ENCODE peak calls at places on chromosomes 3 and 15, in four cellular contexts. V is neural progenitor cell, Z is ovary, B is lower lobe of right lung. G is an unnamed sample.

GRCh38 chr3:133040696-133041523 is 2.7 kb downstream of the TMEM108 start:
- DNase-seq in V (peak; percentile 91), Z (peak; percentile 9), B (peak; percentile 62), G (peak; percentile 54)

GRCh38 chr3:65406470-65406869 is 632.2 kb downstream of the MAGI1 start:
- DNase-seq in Z (no peak), B (no peak), V (no peak), G (no peak)

GRCh38 chr15:39472661-39473657 is 107.9 kb upstream of the THBS1 start:
- DNase-seq in V (no peak), B (peak; percentile 58), Z (peak; percentile 84), G (peak; percentile 73)

GRCh38 chr3:56725175-56725574 is 42.1 kb upstream of the TASOR start:
- DNase-seq in Z (no peak), V (no peak), B (no peak), G (no peak)

GRCh38 chr3:133983576-133984560 is 45.9 kb downstream of the SLCO2A1 start:
- DNase-seq in Z (no peak), V (no peak), B (no peak), G (no peak)

GRCh38 chr15:66151809-66152208 is 101.7 kb downstream of the MEGF11 start:
- DNase-seq in V (peak; percentile 63), B (no peak), Z (no peak), G (peak; percentile 16)

GRCh38 chr15:100710213-100710612 is 107.8 kb downstream of the ASB7 start:
- DNase-seq in Z (no peak), V (no peak), B (no peak), G (no peak)

GRCh38 chr3:61008168-61008737 is 243.0 kb downstream of the FHIT start:
- DNase-seq in Z (no peak), V (no peak), B (no peak), G (no peak)

GRCh38 chr3:188788621-188789081 is 383.1 kb upstream of the TPRG1 start:
- DNase-seq in V (no peak), B (no peak), Z (no peak), G (no peak)

GRCh38 chr3:151468284-151468917 is 7.5 kb upstream of the IGSF10 start:
- DNase-seq in V (peak; percentile 80), Z (no peak), B (no peak), G (no peak)

GRCh38 chr3:9945358-9945757 is 6.8 kb downstream of the PRRT3 start:
- DNase-seq in B (no peak), V (no peak), Z (no peak), G (no peak)

GRCh38 chr3:72872183-72872582 is 15.7 kb upstream of the GXYLT2 start:
- DNase-seq in Z (no peak), B (no peak), V (no peak), G (no peak)

GRCh38 chr15:65328506-65329297 is 24.2 kb downstream of the RNU5B-1 start:
- DNase-seq in Z (no peak), B (peak; percentile 14), V (no peak), G (no peak)

GRCh38 chr3:105746226-105746996 is 122.4 kb downstream of the CBLB start:
- DNase-seq in B (no peak), V (no peak), Z (no peak), G (no peak)

GRCh38 chr3:63877737-63878393 is 14.2 kb downstream of the ATXN7 start:
- DNase-seq in V (no peak), B (no peak), Z (no peak), G (no peak)

GRCh38 chr3:71369733-71370391 is 213.7 kb downstream of the FOXP1 start:
- DNase-seq in B (no peak), Z (no peak), V (no peak), G (no peak)

GRCh38 chr15:82647835-82648256 is 683 bp upstream of the CPEB1 start:
- DNase-seq in V (peak; percentile 60), B (peak; percentile 49), Z (no peak), G (peak; percentile 23)

GRCh38 chr3:160486459-160486869 is 36.9 kb upstream of the TRIM59 start:
- DNase-seq in Z (no peak), B (no peak), V (peak; percentile 42), G (no peak)

GRCh38 chr3:99817047-99817436 is 620 bp upstream of the CMSS1 start:
- DNase-seq in Z (peak; percentile 20), B (no peak), V (peak; percentile 42), G (no peak)

GRCh38 chr15:82890338-82891024 is 62.0 kb downstream of the HOMER2 start:
- DNase-seq in B (no peak), Z (no peak), V (no peak), G (no peak)

GRCh38 chr3:155949464-155950217 is 79.2 kb downstream of the GMPS start:
- DNase-seq in B (no peak), Z (no peak), V (no peak), G (no peak)

GRCh38 chr3:104291437-104291851 is 1075.3 kb upstream of the ALCAM start:
- DNase-seq in Z (no peak), B (no peak), V (peak; percentile 3), G (no peak)

GRCh38 chr3:4841783-4842440 is 137.3 kb upstream of the BHLHE40 start:
- DNase-seq in Z (no peak), V (no peak), B (no peak), G (no peak)

GRCh38 chr3:76859596-76859995 is 180.3 kb upstream of the ROBO2 start:
- DNase-seq in Z (no peak), B (no peak), V (no peak), G (no peak)

GRCh38 chr3:63976166-63976861 is 47.0 kb downstream of the PSMD6 start:
- DNase-seq in Z (no peak), V (no peak), B (no peak), G (no peak)

GRCh38 chr3:192417012-192417411 is 310.3 kb downstream of the FGF12 start:
- DNase-seq in Z (no peak), V (no peak), B (no peak), G (no peak)

GRCh38 chr15:43187544-43188155 is 2.4 kb downstream of the CCNDBP1 start:
- DNase-seq in B (no peak), Z (no peak), V (peak; percentile 64), G (no peak)

GRCh38 chr15:40439461-40440299 is 1.1 kb upstream of the BAHD1 start:
- DNase-seq in V (peak; percentile 77), B (peak; percentile 67), Z (peak; percentile 82), G (peak; percentile 42)

GRCh38 chr3:161270991-161271390 is 49.9 kb downstream of the NMD3 start:
- DNase-seq in Z (no peak), V (no peak), B (no peak), G (no peak)

GRCh38 chr15:63463793-63464192 is 40.6 kb upstream of the USP3 start:
- DNase-seq in Z (no peak), V (no peak), B (no peak), G (no peak)

GRCh38 chr3:14758893-14759292 is 59.9 kb upstream of the FGD5 start:
- DNase-seq in V (no peak), Z (no peak), B (no peak), G (no peak)

GRCh38 chr3:10122724-10123123 is 7.2 kb downstream of the BRK1 start:
- DNase-seq in V (no peak), Z (no peak), B (no peak), G (no peak)

GRCh38 chr3:27319304-27319703 is 49.9 kb downstream of the NEK10 start:
- DNase-seq in Z (no peak), B (no peak), V (no peak), G (no peak)

GRCh38 chr3:30689202-30689641 is 82.8 kb downstream of the TGFBR2 start:
- DNase-seq in B (no peak), V (no peak), Z (no peak), G (no peak)

GRCh38 chr3:123323781-123324180 is 122.0 kb downstream of the SEC22A start:
- DNase-seq in B (no peak), Z (no peak), V (no peak), G (no peak)

GRCh38 chr3:132399054-132399929 is 18.0 kb upstream of the DNAJC13 start:
- DNase-seq in V (peak; percentile 78), Z (no peak), B (no peak), G (no peak)

GRCh38 chr3:123092243-123092642 is 25.4 kb downstream of the PDIA5 start:
- DNase-seq in V (no peak), B (no peak), Z (no peak), G (no peak)

GRCh38 chr15:34494084-34494399 is 56.4 kb upstream of the GOLGA8A start:
- DNase-seq in V (no peak), Z (no peak), B (no peak), G (no peak)

GRCh38 chr15:34493001-34493400 is 55.4 kb upstream of the GOLGA8A start:
- DNase-seq in V (no peak), Z (no peak), B (no peak), G (no peak)

GRCh38 chr15:34490421-34491193 is 53.0 kb upstream of the GOLGA8A start:
- DNase-seq in V (peak; percentile 83), B (no peak), Z (no peak), G (no peak)
- H3K27me3 ChIP-seq in V (peaks cover 64% of the 10 kb centered on the region), B (peaks cover 55% of the 10 kb centered on the region), Z (no peaks in the 10 kb centered on the region), G (peaks cover 68% of the 10 kb centered on the region)

GRCh38 chr3:127796045-127796720 is 26.1 kb downstream of the MGLL start:
- DNase-seq in V (no peak), B (no peak), Z (no peak), G (no peak)

GRCh38 chr3:127792664-127793292 is 29.5 kb downstream of the MGLL start:
- DNase-seq in B (no peak), Z (no peak), V (no peak), G (peak; percentile 71)

GRCh38 chr3:127794402-127794801 is 27.9 kb downstream of the MGLL start:
- DNase-seq in V (no peak), Z (no peak), B (no peak), G (no peak)

GRCh38 chr3:127796751-127797150 is 25.6 kb downstream of the MGLL start:
- DNase-seq in V (no peak), Z (no peak), B (no peak), G (no peak)

GRCh38 chr3:127794972-127795371 is 27.3 kb downstream of the MGLL start:
- DNase-seq in Z (no peak), B (no peak), V (no peak), G (no peak)
- H3K4me1 ChIP-seq in Z (peaks cover 3% of the 10 kb centered on the region), B (peaks cover 29% of the 10 kb centered on the region), V (no peaks in the 10 kb centered on the region), G (peaks cover 66% of the 10 kb centered on the region)

GRCh38 chr15:60788514-60789091 is 309.7 kb upstream of the ICE2 start:
- DNase-seq in V (no peak), Z (no peak), B (no peak), G (no peak)

GRCh38 chr15:60784855-60785254 is 305.9 kb upstream of the ICE2 start:
- DNase-seq in Z (no peak), B (no peak), V (no peak), G (no peak)

GRCh38 chr15:60791216-60791615 is 312.3 kb upstream of the ICE2 start:
- DNase-seq in Z (no peak), B (no peak), V (no peak), G (no peak)

GRCh38 chr15:60790641-60791040 is 311.7 kb upstream of the ICE2 start:
- DNase-seq in B (no peak), Z (no peak), V (no peak), G (no peak)

GRCh38 chr15:60787737-60788513 is 309.0 kb upstream of the ICE2 start:
- DNase-seq in B (no peak), Z (no peak), V (no peak), G (no peak)
- TF ChIP-seq CTCF in B (peak; percentile 44), Z (no peak), V (peak; percentile 50), G (peak; percentile 38)

GRCh38 chr3:181723064-181723463 is 11.3 kb downstream of the SOX2 start:
- DNase-seq in Z (no peak), B (no peak), V (no peak), G (no peak)

GRCh38 chr3:181721369-181721768 is 9.6 kb downstream of the SOX2 start:
- DNase-seq in Z (no peak), B (no peak), V (no peak), G (no peak)

GRCh38 chr3:181720281-181720680 is 8.6 kb downstream of the SOX2 start:
- DNase-seq in Z (no peak), B (no peak), V (no peak), G (no peak)

GRCh38 chr3:181723568-181724431 is 12.1 kb downstream of the SOX2 start:
- DNase-seq in V (no peak), B (no peak), Z (no peak), G (no peak)

GRCh38 chr3:181722156-181722555 is 10.4 kb downstream of the SOX2 start:
- DNase-seq in V (peak; percentile 78), Z (no peak), B (no peak), G (no peak)
- H3K27me3 ChIP-seq in V (no peaks in the 10 kb centered on the region), Z (peaks cover 6% of the 10 kb centered on the region), B (peaks cover 100% of the 10 kb centered on the region), G (peaks cover 100% of the 10 kb centered on the region)